ENCODE peak calls at places on chromosome 1, in eight cellular contexts. W is endodermal cell, P is DND-41, E is fibroblast of pulmonary artery, T is lower leg skin, K is heart right ventricle, Q is fibroblast of lung, U is GM13977. C is an unnamed sample.

GRCh38 chr1:14142397-14143095 is 442.6 kb downstream of the PRDM2 start:
- DNase-seq in W (no peak), P (no peak), E (no peak), T (no peak), K (no peak), Q (peak), U (no peak), C (no peak)

GRCh38 chr1:243950166-243950565 is 100.1 kb upstream of the AKT3 start:
- DNase-seq in W (no peak), P (no peak), E (peak), T (no peak), K (no peak), Q (peak), U (no peak), C (no peak)

GRCh38 chr1:100122177-100122576 is 10.6 kb downstream of the SASS6 start:
- DNase-seq in W (no peak), P (no peak), E (no peak), T (no peak), K (no peak), Q (no peak), U (no peak), C (no peak)

GRCh38 chr1:202194328-202194648 is 689 bp downstream of the LGR6 start:
- DNase-seq in W (no peak), P (no peak), E (no peak), T (no peak), K (no peak), Q (no peak), U (no peak), C (no peak)

GRCh38 chr1:183239793-183240625 is 53.9 kb downstream of the LAMC2 start:
- DNase-seq in W (no peak), P (no peak), E (no peak), T (peak), K (peak), Q (no peak), U (no peak), C (no peak)

GRCh38 chr1:44786138-44786840 is 1.7 kb downstream of the BEST4 start:
- DNase-seq in W (peak), P (no peak), E (peak), T (no peak), K (peak), Q (peak), U (peak), C (peak)

GRCh38 chr1:226737819-226738420 is 1.2 kb downstream of the ITPKB start:
- DNase-seq in W (peak), P (peak), E (peak), T (peak), K (peak), Q (peak), U (no peak), C (peak)

GRCh38 chr1:33443705-33444180 is 12.8 kb upstream of the PHC2 start:
- DNase-seq in W (peak), P (no peak), E (no peak), T (no peak), K (no peak), Q (no peak), U (no peak), C (no peak)

GRCh38 chr1:209884665-209885117 is 53.3 kb upstream of the SYT14 start:
- DNase-seq in W (no peak), P (peak), E (peak), T (peak), K (no peak), Q (peak), U (no peak), C (peak)

GRCh38 chr1:147665521-147665920 is 4.8 kb downstream of the ACP6 start:
- DNase-seq in W (peak), P (no peak), E (no peak), T (no peak), K (no peak), Q (no peak), U (no peak), C (no peak)

GRCh38 chr1:147669475-147670318 is 627 bp downstream of the ACP6 start:
- DNase-seq in W (peak), P (peak), E (peak), T (peak), K (peak), Q (peak), U (peak), C (peak)

GRCh38 chr1:147664206-147664605 is 6.1 kb downstream of the ACP6 start:
- DNase-seq in W (no peak), P (no peak), E (no peak), T (no peak), K (no peak), Q (peak), U (no peak), C (no peak)
- TF ChIP-seq CTCF in W (no peak), P (no peak), E (no peak), T (no peak), K (no peak), Q (no peak), U (no peak), C (no peak)

GRCh38 chr1:230087034-230087721 is 20.1 kb downstream of the GALNT2 start:
- DNase-seq in W (peak), P (peak), E (no peak), T (no peak), K (no peak), Q (no peak), U (no peak), C (no peak)
- TF ChIP-seq CTCF in W (no peak), P (peak), E (no peak), T (no peak), K (no peak), Q (no peak), U (no peak), C (no peak)

GRCh38 chr1:119327066-119327435 is 41.5 kb upstream of the HAO2 start:
- DNase-seq in W (peak), P (peak), E (no peak), T (no peak), K (no peak), Q (peak), U (no peak), C (no peak)
- TF ChIP-seq CTCF in W (no peak), P (no peak), E (no peak), T (no peak), K (no peak), Q (no peak), U (no peak), C (no peak)

DNA sequence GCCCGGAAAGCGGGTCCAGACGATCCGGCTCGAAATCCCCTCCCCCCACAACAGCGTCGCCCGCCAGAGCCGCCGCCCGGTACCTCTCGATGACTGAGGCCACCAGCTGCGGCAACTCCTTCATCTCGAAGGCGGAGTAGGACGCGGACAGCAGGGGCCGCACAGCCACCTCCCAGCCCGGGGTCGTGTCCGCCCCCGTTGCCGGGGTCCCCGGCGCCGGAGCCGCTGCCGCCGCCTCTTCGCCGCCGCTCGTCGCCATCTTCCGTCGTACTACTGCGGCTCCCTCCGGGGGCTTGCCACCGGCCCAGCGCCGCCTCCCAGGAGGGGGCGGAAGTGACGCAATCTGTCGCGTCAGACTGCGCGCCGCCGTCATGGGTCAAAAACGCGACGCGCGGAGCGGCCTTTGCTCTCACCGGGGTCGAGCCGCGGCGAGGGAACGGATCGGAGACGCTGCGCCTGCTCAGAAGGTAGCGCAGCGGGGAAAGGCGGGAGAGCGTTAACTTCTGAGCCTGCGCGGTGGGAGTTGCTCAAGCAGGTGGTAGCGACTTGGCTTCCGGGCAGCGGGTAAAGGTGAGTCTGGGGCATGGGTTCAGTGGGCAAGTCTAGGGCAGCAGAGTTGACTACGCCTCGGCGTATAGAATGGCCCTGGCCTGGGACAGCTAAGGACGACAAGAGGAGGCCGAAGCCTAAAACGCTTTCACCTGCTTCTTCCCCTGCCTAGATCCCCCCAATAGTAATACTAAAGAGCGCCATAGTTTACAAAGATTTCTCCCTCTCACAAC is at the start of gene UBR4:
- DNase-seq in W (peak), P (peak), E (peak), T (peak), K (peak), Q (peak), U (peak), C (peak)
- TF ChIP-seq CTCF in W (no peak), P (no peak), E (no peak), T (no peak), K (peak), Q (no peak), U (no peak), C (no peak)

GRCh38 chr1:177909416-177909815 is 60.4 kb downstream of the SEC16B start:
- DNase-seq in W (no peak), P (no peak), E (no peak), T (no peak), K (no peak), Q (no peak), U (no peak), C (no peak)

GRCh38 chr1:177915641-177916040 is 54.2 kb downstream of the SEC16B start:
- DNase-seq in W (no peak), P (no peak), E (no peak), T (no peak), K (no peak), Q (no peak), U (no peak), C (no peak)

GRCh38 chr1:177912991-177913390 is 56.9 kb downstream of the SEC16B start:
- DNase-seq in W (no peak), P (no peak), E (no peak), T (no peak), K (no peak), Q (peak), U (no peak), C (no peak)

GRCh38 chr1:177914603-177915002 is 55.3 kb downstream of the SEC16B start:
- DNase-seq in W (no peak), P (no peak), E (peak), T (no peak), K (no peak), Q (peak), U (no peak), C (no peak)

DNA sequence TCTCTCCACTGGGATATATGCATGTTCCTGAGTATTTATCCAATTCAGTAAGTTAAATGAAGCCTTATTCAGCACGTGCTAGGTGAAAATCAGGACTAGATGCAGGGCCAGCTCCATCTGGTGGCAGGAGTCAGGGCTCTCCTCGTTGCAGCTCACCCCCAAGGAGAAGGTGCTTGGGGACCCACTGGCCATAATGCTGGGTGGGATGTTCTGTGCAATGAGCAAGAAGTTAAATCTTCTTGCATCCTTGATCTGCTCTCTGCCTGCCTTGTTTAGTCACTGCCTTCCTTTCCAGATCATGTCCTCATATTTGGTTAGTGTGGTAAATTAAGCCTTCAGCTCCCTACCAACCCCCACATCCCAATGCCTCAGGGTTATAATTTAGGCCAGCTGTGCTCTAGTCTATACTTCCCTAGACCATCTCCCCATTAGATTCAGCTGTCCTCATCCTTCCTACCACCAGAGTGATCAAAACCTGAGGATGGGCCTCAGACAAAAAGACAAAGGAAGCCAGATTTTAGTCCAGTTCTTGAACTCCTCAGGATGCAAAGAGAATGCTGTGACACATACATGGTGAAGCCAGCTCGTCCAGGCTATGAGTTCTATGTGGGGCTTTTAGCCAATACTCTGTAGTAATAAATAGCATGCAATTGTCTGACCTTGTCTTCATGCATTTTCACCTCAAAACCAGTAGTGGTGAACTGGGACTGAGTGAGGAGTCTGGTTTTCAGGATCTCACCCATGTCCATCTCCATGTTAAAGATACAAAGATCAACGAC is 55.9 kb downstream of the SEC16B start:
- DNase-seq in W (peak), P (peak), E (peak), T (no peak), K (no peak), Q (peak), U (no peak), C (no peak)
- TF ChIP-seq CTCF in W (peak), P (peak), E (peak), T (no peak), K (peak), Q (peak), U (peak), C (no peak)